ENCODE peak calls at places on chromosomes 4 and X, in six cellular contexts. R is activated T-cell treated with anti-CD3 and anti-CD28 coated beads for 1 hour; S is aorta; I is astrocyte of the spinal cord; M is stimulated activated CD4-positive, alpha-beta T cell treated with anti-CD3 and anti-CD28 coated beads, Interleukin-4, amount 100 ng/mL, for 24 hours; N is nephron progenitor cell. V is an unnamed sample.

GRCh38 chr4:5804656-5805055 is 88.2 kb downstream of the CRMP1 start:
- DNase-seq in R (no peak), S (no peak), I (no peak), M (no peak), N (no peak), V (no peak)

GRCh38 chr4:43776371-43776770 is 672.2 kb downstream of the KCTD8 start:
- DNase-seq in R (no peak), S (no peak), I (peak), M (no peak), N (no peak), V (no peak)

GRCh38 chr4:101288365-101289145 is 58.8 kb downstream of the PPP3CA start:
- DNase-seq in R (no peak), S (no peak), I (no peak), M (no peak), N (peak), V (no peak)

GRCh38 chr4:6189511-6189910 is 10.8 kb downstream of the JAKMIP1 start:
- DNase-seq in R (no peak), S (no peak), I (no peak), M (no peak), N (no peak), V (no peak)

GRCh38 chrX:70907900-70908299 is 611 bp downstream of the TEX11 start:
- DNase-seq in R (no peak), S (no peak), I (no peak), M (no peak), N (no peak), V (no peak)

GRCh38 chr4:6011686-6012085 is 6.5 kb downstream of the C4orf50 start:
- DNase-seq in R (no peak), S (no peak), I (no peak), M (no peak), N (no peak), V (no peak)

GRCh38 chrX:49043987-49044281 is 777 bp upstream of the TFE3 start:
- DNase-seq in R (no peak), S (no peak), I (no peak), M (no peak), N (no peak), V (no peak)

GRCh38 chr4:39931441-39931901 is 46.2 kb downstream of the PDS5A start:
- DNase-seq in R (no peak), S (no peak), I (no peak), M (peak), N (no peak), V (no peak)

GRCh38 chrX:43469391-43470054 is 186.6 kb upstream of the MAOA start:
- DNase-seq in R (no peak), S (no peak), I (no peak), M (no peak), N (no peak), V (no peak)

GRCh38 chrX:110050386-110050785 is 47.5 kb downstream of the TMEM164 start:
- DNase-seq in R (no peak), S (no peak), I (no peak), M (no peak), N (no peak), V (no peak)

GRCh38 chr4:13994016-13994415 is 366.5 kb upstream of the BOD1L1 start:
- DNase-seq in R (no peak), S (no peak), I (no peak), M (no peak), N (no peak), V (no peak)

GRCh38 chr4:1309261-1310010 is 19.7 kb downstream of the MAEA start:
- DNase-seq in R (peak), S (peak), I (peak), M (peak), N (peak), V (peak)